ENCODE peak calls at places on chromosomes 7 and 10, in nine cellular contexts. One of them, this sample, is unnamed.

GRCh38 chr7:82677064-82677463 is 233.5 kb upstream of the CACNA2D1 start:
- DNase-seq in CD4-positive, alpha-beta T cell: no peak
- DNase-seq in uterus: no peak
- DNase-seq in cardiac muscle cell: no peak
- DNase-seq in type B pancreatic cell: no peak
- DNase-seq in fibroblast of mammary gland: no peak
- DNase-seq in hepatocyte: no peak
- DNase-seq in GM10248: no peak
- DNase-seq in foreskin fibroblast: no peak
- DNase-seq in this sample: no peak

GRCh38 chr10:112362833-112363232 is 11.1 kb upstream of the ACSL5 start:
- DNase-seq in CD4-positive, alpha-beta T cell: no peak
- DNase-seq in uterus: peak
- DNase-seq in cardiac muscle cell: no peak
- DNase-seq in type B pancreatic cell: no peak
- DNase-seq in fibroblast of mammary gland: peak
- DNase-seq in hepatocyte: no peak
- DNase-seq in GM10248: no peak
- DNase-seq in foreskin fibroblast: no peak
- DNase-seq in this sample: no peak

GRCh38 chr7:26199301-26200112 is 1.0 kb downstream of the HNRNPA2B1 start:
- DNase-seq in CD4-positive, alpha-beta T cell: peak
- DNase-seq in uterus: peak
- DNase-seq in cardiac muscle cell: peak
- DNase-seq in type B pancreatic cell: no peak
- DNase-seq in fibroblast of mammary gland: peak
- DNase-seq in hepatocyte: peak
- DNase-seq in GM10248: no peak
- DNase-seq in foreskin fibroblast: no peak
- DNase-seq in this sample: peak

GRCh38 chr10:46527241-46527811 is 29.1 kb downstream of the GPRIN2 start:
- DNase-seq in CD4-positive, alpha-beta T cell: no peak
- DNase-seq in uterus: peak
- DNase-seq in cardiac muscle cell: no peak
- DNase-seq in type B pancreatic cell: no peak
- DNase-seq in fibroblast of mammary gland: no peak
- DNase-seq in hepatocyte: no peak
- DNase-seq in GM10248: no peak
- DNase-seq in foreskin fibroblast: no peak
- DNase-seq in this sample: no peak

GRCh38 chr7:81690688-81691087 is 79.2 kb downstream of the HGF start:
- DNase-seq in CD4-positive, alpha-beta T cell: no peak
- DNase-seq in uterus: no peak
- DNase-seq in cardiac muscle cell: no peak
- DNase-seq in type B pancreatic cell: no peak
- DNase-seq in fibroblast of mammary gland: no peak
- DNase-seq in hepatocyte: no peak
- DNase-seq in GM10248: no peak
- DNase-seq in foreskin fibroblast: no peak
- DNase-seq in this sample: no peak

GRCh38 chr7:12764355-12765000 is 77.0 kb downstream of the ARL4A start:
- DNase-seq in CD4-positive, alpha-beta T cell: no peak
- DNase-seq in uterus: no peak
- DNase-seq in cardiac muscle cell: no peak
- DNase-seq in type B pancreatic cell: no peak
- DNase-seq in fibroblast of mammary gland: no peak
- DNase-seq in hepatocyte: no peak
- DNase-seq in GM10248: no peak
- DNase-seq in foreskin fibroblast: no peak
- DNase-seq in this sample: no peak

GRCh38 chr10:30413996-30414576 is 19.9 kb upstream of the MAP3K8 start:
- DNase-seq in CD4-positive, alpha-beta T cell: no peak
- DNase-seq in uterus: no peak
- DNase-seq in cardiac muscle cell: peak
- DNase-seq in type B pancreatic cell: no peak
- DNase-seq in fibroblast of mammary gland: peak
- DNase-seq in hepatocyte: peak
- DNase-seq in GM10248: peak
- DNase-seq in foreskin fibroblast: peak
- DNase-seq in this sample: peak

GRCh38 chr10:34766256-34766580 is 48.9 kb downstream of the PARD3 start:
- DNase-seq in CD4-positive, alpha-beta T cell: no peak
- DNase-seq in uterus: no peak
- DNase-seq in cardiac muscle cell: no peak
- DNase-seq in type B pancreatic cell: no peak
- DNase-seq in fibroblast of mammary gland: no peak
- DNase-seq in hepatocyte: no peak
- DNase-seq in GM10248: no peak
- DNase-seq in foreskin fibroblast: peak
- DNase-seq in this sample: no peak

GRCh38 chr7:94045566-94045965 is 41.4 kb upstream of the BET1 start:
- DNase-seq in CD4-positive, alpha-beta T cell: no peak
- DNase-seq in uterus: no peak
- DNase-seq in cardiac muscle cell: no peak
- DNase-seq in type B pancreatic cell: no peak
- DNase-seq in fibroblast of mammary gland: no peak
- DNase-seq in hepatocyte: no peak
- DNase-seq in GM10248: no peak
- DNase-seq in foreskin fibroblast: no peak
- DNase-seq in this sample: no peak

GRCh38 chr10:116810895-116811294 is 38.4 kb upstream of the ENO4 start:
- DNase-seq in CD4-positive, alpha-beta T cell: no peak
- DNase-seq in uterus: no peak
- DNase-seq in cardiac muscle cell: no peak
- DNase-seq in type B pancreatic cell: no peak
- DNase-seq in fibroblast of mammary gland: no peak
- DNase-seq in hepatocyte: no peak
- DNase-seq in GM10248: no peak
- DNase-seq in foreskin fibroblast: no peak
- DNase-seq in this sample: no peak

GRCh38 chr10:94192974-94193373 is 169.8 kb downstream of the NOC3L start:
- DNase-seq in CD4-positive, alpha-beta T cell: no peak
- DNase-seq in uterus: no peak
- DNase-seq in cardiac muscle cell: no peak
- DNase-seq in type B pancreatic cell: no peak
- DNase-seq in fibroblast of mammary gland: peak
- DNase-seq in hepatocyte: no peak
- DNase-seq in GM10248: no peak
- DNase-seq in foreskin fibroblast: peak
- DNase-seq in this sample: no peak

GRCh38 chr7:129714514-129715063 is 103.1 kb downstream of the NRF1 start:
- DNase-seq in CD4-positive, alpha-beta T cell: no peak
- DNase-seq in uterus: no peak
- DNase-seq in cardiac muscle cell: no peak
- DNase-seq in type B pancreatic cell: no peak
- DNase-seq in fibroblast of mammary gland: no peak
- DNase-seq in hepatocyte: no peak
- DNase-seq in GM10248: no peak
- DNase-seq in foreskin fibroblast: no peak
- DNase-seq in this sample: no peak

GRCh38 chr7:114929570-114929969 is 7.7 kb downstream of the MDFIC start:
- DNase-seq in CD4-positive, alpha-beta T cell: no peak
- DNase-seq in uterus: no peak
- DNase-seq in cardiac muscle cell: no peak
- DNase-seq in type B pancreatic cell: no peak
- DNase-seq in fibroblast of mammary gland: no peak
- DNase-seq in hepatocyte: no peak
- DNase-seq in GM10248: no peak
- DNase-seq in foreskin fibroblast: peak
- DNase-seq in this sample: no peak
- TF ChIP-seq CTCF in CD4-positive, alpha-beta T cell: no peak
- TF ChIP-seq CTCF in uterus: no peak
- TF ChIP-seq CTCF in cardiac muscle cell: peak
- TF ChIP-seq CTCF in type B pancreatic cell: no peak
- TF ChIP-seq CTCF in fibroblast of mammary gland: peak
- TF ChIP-seq CTCF in hepatocyte: no peak
- TF ChIP-seq CTCF in GM10248: peak
- TF ChIP-seq CTCF in foreskin fibroblast: no peak
- TF ChIP-seq CTCF in this sample: no peak

GRCh38 chr7:45893374-45893995 is 5.2 kb downstream of the IGFBP1 start:
- DNase-seq in CD4-positive, alpha-beta T cell: no peak
- DNase-seq in uterus: no peak
- DNase-seq in cardiac muscle cell: no peak
- DNase-seq in type B pancreatic cell: no peak
- DNase-seq in fibroblast of mammary gland: no peak
- DNase-seq in hepatocyte: no peak
- DNase-seq in GM10248: no peak
- DNase-seq in foreskin fibroblast: no peak
- DNase-seq in this sample: no peak

GRCh38 chr7:45892407-45893035 is 4.2 kb downstream of the IGFBP1 start:
- DNase-seq in CD4-positive, alpha-beta T cell: no peak
- DNase-seq in uterus: no peak
- DNase-seq in cardiac muscle cell: no peak
- DNase-seq in type B pancreatic cell: no peak
- DNase-seq in fibroblast of mammary gland: no peak
- DNase-seq in hepatocyte: no peak
- DNase-seq in GM10248: no peak
- DNase-seq in foreskin fibroblast: no peak
- DNase-seq in this sample: no peak

GRCh38 chr7:45894665-45895062 is 6.4 kb downstream of the IGFBP1 start:
- DNase-seq in CD4-positive, alpha-beta T cell: no peak
- DNase-seq in uterus: no peak
- DNase-seq in cardiac muscle cell: no peak
- DNase-seq in type B pancreatic cell: no peak
- DNase-seq in fibroblast of mammary gland: no peak
- DNase-seq in hepatocyte: no peak
- DNase-seq in GM10248: no peak
- DNase-seq in foreskin fibroblast: no peak
- DNase-seq in this sample: no peak

GRCh38 chr7:45891462-45892402 is 3.4 kb downstream of the IGFBP1 start:
- DNase-seq in CD4-positive, alpha-beta T cell: no peak
- DNase-seq in uterus: no peak
- DNase-seq in cardiac muscle cell: no peak
- DNase-seq in type B pancreatic cell: no peak
- DNase-seq in fibroblast of mammary gland: no peak
- DNase-seq in hepatocyte: no peak
- DNase-seq in GM10248: no peak
- DNase-seq in foreskin fibroblast: no peak
- DNase-seq in this sample: no peak

DNA sequence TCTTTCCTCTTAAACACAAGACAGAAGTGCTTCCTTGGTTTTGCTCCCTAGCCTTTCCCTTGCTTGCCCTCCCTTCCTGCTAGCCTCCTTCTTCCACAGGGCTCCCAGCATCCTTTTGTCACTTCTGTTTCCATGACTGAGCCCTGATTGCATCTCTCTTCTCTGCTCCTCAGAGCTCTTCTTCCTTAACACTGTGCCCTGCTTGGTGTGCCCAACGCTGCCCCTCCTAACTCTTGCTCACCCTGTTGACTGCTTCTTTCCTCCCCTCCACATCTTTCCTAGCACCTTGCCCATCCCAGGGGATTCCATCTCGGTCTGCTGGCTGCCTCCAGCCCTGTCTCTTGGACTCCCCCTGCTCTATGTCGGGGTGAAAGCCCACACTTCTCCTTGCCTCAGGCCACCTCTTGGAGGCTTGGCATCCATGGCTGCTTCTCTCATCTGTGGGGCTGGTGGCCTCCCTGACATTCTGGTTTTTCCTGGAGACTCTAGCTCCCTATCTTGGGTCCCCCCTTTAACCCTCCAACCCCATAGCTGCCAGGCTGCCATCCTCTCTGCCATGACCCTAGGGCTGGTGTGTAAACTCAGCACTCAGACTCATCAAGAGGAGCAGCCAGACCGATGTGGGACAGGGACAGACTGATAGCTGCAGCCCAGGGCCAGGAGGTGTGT is 5.8 kb downstream of the IGFBP1 start:
- DNase-seq in CD4-positive, alpha-beta T cell: no peak
- DNase-seq in uterus: no peak
- DNase-seq in cardiac muscle cell: no peak
- DNase-seq in type B pancreatic cell: no peak
- DNase-seq in fibroblast of mammary gland: no peak
- DNase-seq in hepatocyte: no peak
- DNase-seq in GM10248: no peak
- DNase-seq in foreskin fibroblast: no peak
- DNase-seq in this sample: no peak
- TF ChIP-seq CTCF in CD4-positive, alpha-beta T cell: no peak
- TF ChIP-seq CTCF in uterus: no peak
- TF ChIP-seq CTCF in cardiac muscle cell: no peak
- TF ChIP-seq CTCF in type B pancreatic cell: no peak
- TF ChIP-seq CTCF in fibroblast of mammary gland: no peak
- TF ChIP-seq CTCF in hepatocyte: no peak
- TF ChIP-seq CTCF in GM10248: no peak
- TF ChIP-seq CTCF in foreskin fibroblast: no peak
- TF ChIP-seq CTCF in this sample: no peak

GRCh38 chr10:60942604-60943269 is 1.2 kb downstream of the RHOBTB1 start:
- DNase-seq in CD4-positive, alpha-beta T cell: no peak
- DNase-seq in uterus: peak
- DNase-seq in cardiac muscle cell: peak
- DNase-seq in type B pancreatic cell: no peak
- DNase-seq in fibroblast of mammary gland: peak
- DNase-seq in hepatocyte: peak
- DNase-seq in GM10248: peak
- DNase-seq in foreskin fibroblast: peak
- DNase-seq in this sample: peak
- TF ChIP-seq CTCF in CD4-positive, alpha-beta T cell: no peak
- TF ChIP-seq CTCF in uterus: no peak
- TF ChIP-seq CTCF in cardiac muscle cell: no peak
- TF ChIP-seq CTCF in type B pancreatic cell: no peak
- TF ChIP-seq CTCF in fibroblast of mammary gland: no peak
- TF ChIP-seq CTCF in hepatocyte: no peak
- TF ChIP-seq CTCF in GM10248: no peak
- TF ChIP-seq CTCF in foreskin fibroblast: no peak
- TF ChIP-seq CTCF in this sample: no peak

GRCh38 chr10:19629559-19629958 is 186.7 kb upstream of the PLXDC2 start:
- DNase-seq in CD4-positive, alpha-beta T cell: no peak
- DNase-seq in uterus: peak
- DNase-seq in cardiac muscle cell: peak
- DNase-seq in type B pancreatic cell: no peak
- DNase-seq in fibroblast of mammary gland: peak
- DNase-seq in hepatocyte: peak
- DNase-seq in GM10248: no peak
- DNase-seq in foreskin fibroblast: peak
- DNase-seq in this sample: peak
- TF ChIP-seq CTCF in CD4-positive, alpha-beta T cell: no peak
- TF ChIP-seq CTCF in uterus: peak
- TF ChIP-seq CTCF in cardiac muscle cell: peak
- TF ChIP-seq CTCF in type B pancreatic cell: no peak
- TF ChIP-seq CTCF in fibroblast of mammary gland: peak
- TF ChIP-seq CTCF in hepatocyte: peak
- TF ChIP-seq CTCF in GM10248: no peak
- TF ChIP-seq CTCF in foreskin fibroblast: no peak
- TF ChIP-seq CTCF in this sample: no peak

DNA sequence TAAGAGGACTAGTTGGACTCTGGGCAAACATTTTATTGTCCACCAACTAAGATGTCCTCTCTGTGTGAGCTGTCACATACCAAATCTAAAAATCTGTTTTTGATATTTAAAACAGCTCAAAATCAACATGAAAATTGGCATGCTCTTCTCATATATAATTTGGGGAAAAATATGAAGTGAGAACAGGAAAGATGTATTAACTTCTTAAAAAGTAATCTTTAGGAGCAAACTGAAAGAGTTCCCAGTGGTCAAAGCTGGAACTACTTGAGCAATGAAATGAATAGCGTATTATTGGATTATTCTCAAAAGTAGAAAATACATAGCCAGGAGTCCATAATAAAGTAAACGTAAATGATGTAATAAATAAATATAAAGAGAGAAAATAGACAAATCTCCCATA is 147.2 kb downstream of the DYNC1I1 start:
- DNase-seq in CD4-positive, alpha-beta T cell: no peak
- DNase-seq in uterus: no peak
- DNase-seq in cardiac muscle cell: no peak
- DNase-seq in type B pancreatic cell: no peak
- DNase-seq in fibroblast of mammary gland: no peak
- DNase-seq in hepatocyte: no peak
- DNase-seq in GM10248: no peak
- DNase-seq in foreskin fibroblast: no peak
- DNase-seq in this sample: no peak
- TF ChIP-seq CTCF in CD4-positive, alpha-beta T cell: no peak
- TF ChIP-seq CTCF in uterus: no peak
- TF ChIP-seq CTCF in cardiac muscle cell: no peak
- TF ChIP-seq CTCF in type B pancreatic cell: peak
- TF ChIP-seq CTCF in fibroblast of mammary gland: peak
- TF ChIP-seq CTCF in hepatocyte: no peak
- TF ChIP-seq CTCF in GM10248: no peak
- TF ChIP-seq CTCF in foreskin fibroblast: no peak
- TF ChIP-seq CTCF in this sample: no peak